ENCODE peak calls at places on chromosomes 13 and 19, in five cellular contexts. One of them, this sample, is unnamed.

GRCh38 chr19:35347171-35347929 is at the start of gene FFAR1:
- DNase-seq in epithelial cell of proximal tubule: no peak
- DNase-seq in AG04450: no peak
- DNase-seq in cardiac fibroblast: no peak
- DNase-seq in foreskin fibroblast: no peak
- DNase-seq in this sample: no peak

GRCh38 chr13:38880397-38880796 is 110.2 kb downstream of the STOML3 start:
- DNase-seq in cardiac fibroblast: no peak
- DNase-seq in foreskin fibroblast: no peak
- DNase-seq in AG04450: no peak
- DNase-seq in epithelial cell of proximal tubule: no peak
- DNase-seq in this sample: no peak

GRCh38 chr19:48844472-48844871 is 8.2 kb upstream of the HSD17B14 start:
- DNase-seq in foreskin fibroblast: peak
- DNase-seq in AG04450: peak
- DNase-seq in epithelial cell of proximal tubule: no peak
- DNase-seq in cardiac fibroblast: peak
- DNase-seq in this sample: no peak

GRCh38 chr19:51903192-51903591 is 1.6 kb downstream of the ZNF649 start:
- DNase-seq in foreskin fibroblast: no peak
- DNase-seq in epithelial cell of proximal tubule: no peak
- DNase-seq in cardiac fibroblast: no peak
- DNase-seq in AG04450: no peak
- DNase-seq in this sample: no peak

GRCh38 chr19:3932931-3933810 is at the start of gene NMRK2:
- DNase-seq in AG04450: no peak
- DNase-seq in cardiac fibroblast: no peak
- DNase-seq in foreskin fibroblast: no peak
- DNase-seq in epithelial cell of proximal tubule: no peak
- DNase-seq in this sample: no peak

GRCh38 chr19:18551631-18552030 is 6.0 kb upstream of the KXD1 start:
- DNase-seq in epithelial cell of proximal tubule: no peak
- DNase-seq in AG04450: no peak
- DNase-seq in foreskin fibroblast: no peak
- DNase-seq in cardiac fibroblast: no peak
- DNase-seq in this sample: no peak

GRCh38 chr13:113552786-113553540 is 31.6 kb upstream of the TFDP1 start:
- DNase-seq in foreskin fibroblast: no peak
- DNase-seq in epithelial cell of proximal tubule: no peak
- DNase-seq in AG04450: no peak
- DNase-seq in cardiac fibroblast: no peak
- DNase-seq in this sample: no peak

GRCh38 chr13:91369432-91369831 is 21.9 kb downstream of the MIR17HG start:
- DNase-seq in epithelial cell of proximal tubule: no peak
- DNase-seq in AG04450: no peak
- DNase-seq in foreskin fibroblast: peak
- DNase-seq in cardiac fibroblast: peak
- DNase-seq in this sample: no peak

GRCh38 chr13:57630661-57631606 is 610 bp upstream of the PCDH17 start:
- DNase-seq in foreskin fibroblast: peak
- DNase-seq in AG04450: no peak
- DNase-seq in cardiac fibroblast: no peak
- DNase-seq in epithelial cell of proximal tubule: no peak
- DNase-seq in this sample: no peak

GRCh38 chr19:17718988-17719711 is at the start of gene MAP1S:
- DNase-seq in epithelial cell of proximal tubule: no peak
- DNase-seq in AG04450: no peak
- DNase-seq in cardiac fibroblast: peak
- DNase-seq in foreskin fibroblast: peak
- DNase-seq in this sample: no peak

GRCh38 chr19:44939668-44940067 is 2.4 kb upstream of the APOC4 start:
- DNase-seq in cardiac fibroblast: no peak
- DNase-seq in foreskin fibroblast: peak
- DNase-seq in AG04450: no peak
- DNase-seq in epithelial cell of proximal tubule: no peak
- DNase-seq in this sample: no peak

GRCh38 chr13:91879360-91879759 is 480.9 kb downstream of the GPC5 start:
- DNase-seq in cardiac fibroblast: no peak
- DNase-seq in epithelial cell of proximal tubule: no peak
- DNase-seq in AG04450: no peak
- DNase-seq in foreskin fibroblast: no peak
- DNase-seq in this sample: no peak

GRCh38 chr13:102881819-102882686 is 36.2 kb downstream of the ERCC5 start:
- DNase-seq in AG04450: no peak
- DNase-seq in cardiac fibroblast: no peak
- DNase-seq in epithelial cell of proximal tubule: no peak
- DNase-seq in foreskin fibroblast: no peak
- DNase-seq in this sample: no peak

DNA sequence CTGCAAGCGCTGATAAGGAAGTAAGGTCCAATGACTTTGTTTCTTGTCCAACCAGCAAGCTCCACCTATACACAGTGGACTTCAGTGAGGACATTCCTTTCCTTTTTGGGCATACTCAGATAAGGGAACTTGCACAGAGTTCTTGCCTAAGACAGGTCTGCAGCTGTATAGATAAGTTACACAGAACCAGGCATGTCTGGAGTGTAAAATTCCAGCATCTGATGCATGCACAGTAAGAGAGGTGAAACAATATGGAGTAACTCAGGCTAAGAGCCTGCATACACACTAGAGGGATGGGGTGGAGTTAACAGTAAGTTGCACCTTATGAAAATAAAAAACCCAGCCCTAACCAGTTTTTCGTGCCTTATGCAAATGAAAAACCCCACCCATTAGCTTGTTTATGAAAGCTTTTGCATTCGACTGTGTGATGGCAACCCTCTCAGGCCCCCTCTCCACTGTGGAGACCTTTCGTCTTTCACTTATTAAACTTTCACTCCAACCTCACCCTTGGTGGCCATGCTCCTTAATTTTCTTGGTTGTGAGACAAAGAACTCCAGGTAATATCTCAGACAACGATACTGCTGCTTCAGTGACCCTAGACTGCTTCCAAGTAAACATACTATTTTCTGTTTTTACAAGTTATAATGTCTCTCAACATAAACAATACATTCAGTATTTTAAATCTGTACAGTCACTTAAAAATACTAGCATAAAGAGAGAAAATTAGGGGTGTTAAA is 2859.0 kb upstream of the PCDH20 start:
- DNase-seq in epithelial cell of proximal tubule: no peak
- DNase-seq in cardiac fibroblast: peak
- DNase-seq in foreskin fibroblast: no peak
- DNase-seq in AG04450: peak
- DNase-seq in this sample: no peak
- TF ChIP-seq CTCF in epithelial cell of proximal tubule: no peak
- TF ChIP-seq CTCF in cardiac fibroblast: no peak
- TF ChIP-seq CTCF in foreskin fibroblast: no peak
- TF ChIP-seq CTCF in AG04450: no peak
- TF ChIP-seq CTCF in this sample: no peak

DNA sequence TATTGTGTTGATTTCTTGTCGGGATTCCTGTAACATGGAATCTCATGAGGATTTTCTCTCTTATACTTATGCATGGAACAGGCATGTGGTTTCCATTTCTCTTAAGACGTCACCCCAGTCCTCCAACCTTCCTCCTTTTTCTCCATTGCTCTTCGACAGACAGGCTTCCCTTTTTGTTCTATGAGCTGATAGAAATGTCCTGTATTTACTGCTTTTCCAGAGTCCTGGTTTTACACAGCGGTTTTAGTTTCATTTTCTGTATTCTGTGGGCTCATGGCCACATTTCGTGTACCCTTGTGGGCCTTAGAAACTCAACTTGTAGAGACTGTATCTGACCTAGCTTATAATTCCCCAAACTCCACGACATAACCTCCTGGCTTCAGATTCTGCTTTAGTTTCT is 113.1 kb downstream of the PAN3 start:
- DNase-seq in AG04450: no peak
- DNase-seq in epithelial cell of proximal tubule: no peak
- DNase-seq in cardiac fibroblast: no peak
- DNase-seq in foreskin fibroblast: no peak
- DNase-seq in this sample: no peak
- H3K4me3 ChIP-seq in AG04450: no peak
- H3K4me3 ChIP-seq in epithelial cell of proximal tubule: no peak
- H3K4me3 ChIP-seq in cardiac fibroblast: no peak
- H3K4me3 ChIP-seq in foreskin fibroblast: no peak
- H3K4me3 ChIP-seq in this sample: no peak

DNA sequence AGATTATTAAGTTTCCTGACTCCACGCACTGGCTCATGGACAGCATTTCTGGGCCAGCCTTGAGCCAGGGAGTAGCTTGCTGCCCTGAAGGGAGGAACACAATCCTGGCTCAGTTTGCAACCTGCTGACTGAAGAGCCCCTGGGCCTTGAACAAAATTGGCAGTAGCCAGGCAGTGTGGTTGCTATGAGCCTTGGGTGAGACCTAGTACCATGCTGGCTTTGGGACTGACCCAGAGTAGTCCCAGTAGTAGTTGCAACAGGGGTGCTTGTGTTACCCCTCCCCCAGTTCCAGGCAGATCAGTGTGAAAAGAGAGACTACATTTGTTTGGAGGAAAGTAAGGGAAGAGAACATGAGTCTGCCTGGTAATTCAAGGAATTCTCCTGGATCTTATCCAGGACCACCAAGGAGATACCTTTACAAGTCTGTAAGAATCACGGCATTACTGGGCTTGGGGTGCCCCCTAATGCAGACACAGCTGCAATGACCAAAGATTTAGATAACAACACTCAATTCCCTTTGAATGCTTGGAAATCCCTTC is 22.0 kb downstream of the ITGBL1 start:
- DNase-seq in foreskin fibroblast: peak
- DNase-seq in cardiac fibroblast: peak
- DNase-seq in epithelial cell of proximal tubule: no peak
- DNase-seq in AG04450: peak
- DNase-seq in this sample: peak
- TF ChIP-seq CTCF in foreskin fibroblast: peak
- TF ChIP-seq CTCF in cardiac fibroblast: peak
- TF ChIP-seq CTCF in epithelial cell of proximal tubule: peak
- TF ChIP-seq CTCF in AG04450: peak
- TF ChIP-seq CTCF in this sample: peak

GRCh38 chr19:55857974-55858373 is 21.6 kb downstream of the NLRP4 start:
- DNase-seq in foreskin fibroblast: no peak
- DNase-seq in epithelial cell of proximal tubule: no peak
- DNase-seq in AG04450: no peak
- DNase-seq in cardiac fibroblast: no peak
- DNase-seq in this sample: no peak
- H3K4me3 ChIP-seq in foreskin fibroblast: no peak
- H3K4me3 ChIP-seq in epithelial cell of proximal tubule: no peak
- H3K4me3 ChIP-seq in AG04450: no peak
- H3K4me3 ChIP-seq in cardiac fibroblast: no peak
- H3K4me3 ChIP-seq in this sample: no peak

GRCh38 chr13:40207110-40207478 is 459.3 kb downstream of the FOXO1 start:
- DNase-seq in foreskin fibroblast: no peak
- DNase-seq in cardiac fibroblast: no peak
- DNase-seq in epithelial cell of proximal tubule: no peak
- DNase-seq in AG04450: no peak
- DNase-seq in this sample: no peak

GRCh38 chr13:40206241-40207109 is 460.0 kb downstream of the FOXO1 start:
- DNase-seq in AG04450: no peak
- DNase-seq in epithelial cell of proximal tubule: peak
- DNase-seq in cardiac fibroblast: peak
- DNase-seq in foreskin fibroblast: peak
- DNase-seq in this sample: no peak

GRCh38 chr13:40210865-40211585 is 455.4 kb downstream of the FOXO1 start:
- DNase-seq in cardiac fibroblast: no peak
- DNase-seq in epithelial cell of proximal tubule: no peak
- DNase-seq in foreskin fibroblast: no peak
- DNase-seq in AG04450: no peak
- DNase-seq in this sample: no peak

GRCh38 chr13:40205771-40206240 is 460.6 kb downstream of the FOXO1 start:
- DNase-seq in cardiac fibroblast: no peak
- DNase-seq in foreskin fibroblast: no peak
- DNase-seq in AG04450: no peak
- DNase-seq in epithelial cell of proximal tubule: no peak
- DNase-seq in this sample: no peak

GRCh38 chr13:40208517-40208916 is 457.9 kb downstream of the FOXO1 start:
- DNase-seq in epithelial cell of proximal tubule: no peak
- DNase-seq in foreskin fibroblast: no peak
- DNase-seq in AG04450: no peak
- DNase-seq in cardiac fibroblast: no peak
- DNase-seq in this sample: no peak
- TF ChIP-seq CTCF in epithelial cell of proximal tubule: no peak
- TF ChIP-seq CTCF in foreskin fibroblast: no peak
- TF ChIP-seq CTCF in AG04450: no peak
- TF ChIP-seq CTCF in cardiac fibroblast: no peak
- TF ChIP-seq CTCF in this sample: no peak

GRCh38 chr19:16258440-16258903 is 60.8 kb downstream of the AP1M1 start:
- DNase-seq in foreskin fibroblast: no peak
- DNase-seq in cardiac fibroblast: peak
- DNase-seq in epithelial cell of proximal tubule: no peak
- DNase-seq in AG04450: no peak
- DNase-seq in this sample: no peak

GRCh38 chr19:16257509-16258002 is 59.8 kb downstream of the AP1M1 start:
- DNase-seq in cardiac fibroblast: no peak
- DNase-seq in AG04450: no peak
- DNase-seq in epithelial cell of proximal tubule: no peak
- DNase-seq in foreskin fibroblast: no peak
- DNase-seq in this sample: no peak

GRCh38 chr19:16252459-16253205 is 54.9 kb downstream of the AP1M1 start:
- DNase-seq in foreskin fibroblast: no peak
- DNase-seq in epithelial cell of proximal tubule: no peak
- DNase-seq in AG04450: no peak
- DNase-seq in cardiac fibroblast: no peak
- DNase-seq in this sample: no peak

GRCh38 chr19:16259385-16260159 is 61.9 kb downstream of the AP1M1 start:
- DNase-seq in foreskin fibroblast: no peak
- DNase-seq in cardiac fibroblast: no peak
- DNase-seq in epithelial cell of proximal tubule: no peak
- DNase-seq in AG04450: no peak
- DNase-seq in this sample: no peak

GRCh38 chr19:16254851-16255408 is 57.2 kb downstream of the AP1M1 start:
- DNase-seq in epithelial cell of proximal tubule: no peak
- DNase-seq in foreskin fibroblast: no peak
- DNase-seq in cardiac fibroblast: no peak
- DNase-seq in AG04450: no peak
- DNase-seq in this sample: no peak
- H3K4me3 ChIP-seq in epithelial cell of proximal tubule: no peak
- H3K4me3 ChIP-seq in foreskin fibroblast: no peak
- H3K4me3 ChIP-seq in cardiac fibroblast: no peak
- H3K4me3 ChIP-seq in AG04450: no peak
- H3K4me3 ChIP-seq in this sample: no peak

GRCh38 chr19:23071087-23071511 is 45.7 kb upstream of the ZNF730 start:
- DNase-seq in foreskin fibroblast: peak
- DNase-seq in cardiac fibroblast: peak
- DNase-seq in epithelial cell of proximal tubule: no peak
- DNase-seq in AG04450: no peak
- DNase-seq in this sample: no peak

GRCh38 chr19:23065306-23065705 is 51.5 kb upstream of the ZNF730 start:
- DNase-seq in foreskin fibroblast: no peak
- DNase-seq in cardiac fibroblast: no peak
- DNase-seq in AG04450: no peak
- DNase-seq in epithelial cell of proximal tubule: no peak
- DNase-seq in this sample: no peak

GRCh38 chr19:23075031-23075733 is 41.6 kb upstream of the ZNF730 start:
- DNase-seq in AG04450: peak
- DNase-seq in foreskin fibroblast: peak
- DNase-seq in cardiac fibroblast: peak
- DNase-seq in epithelial cell of proximal tubule: no peak
- DNase-seq in this sample: peak

DNA sequence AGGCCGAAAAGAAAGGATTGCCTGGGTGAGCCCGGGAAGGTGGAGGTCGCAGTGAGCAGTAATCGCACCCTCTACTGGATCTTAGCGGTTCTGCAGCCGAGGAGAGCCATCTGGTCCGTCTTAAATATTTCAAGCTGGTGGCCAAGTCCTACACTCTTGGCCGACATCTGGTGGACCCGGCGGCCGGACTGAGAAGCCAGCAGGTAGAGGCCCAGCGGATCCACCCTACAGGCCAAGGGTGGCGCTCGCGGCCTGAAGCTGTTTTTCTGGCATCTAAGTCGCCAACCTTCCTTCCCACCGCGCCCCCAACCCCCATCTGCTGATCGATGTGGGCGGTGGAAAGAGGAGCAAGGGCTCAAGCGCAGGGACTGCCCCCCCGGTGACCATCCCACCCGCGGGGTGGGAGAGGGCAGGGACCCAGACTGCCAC is 46.5 kb upstream of the ZNF730 start:
- DNase-seq in epithelial cell of proximal tubule: no peak
- DNase-seq in cardiac fibroblast: peak
- DNase-seq in foreskin fibroblast: peak
- DNase-seq in AG04450: no peak
- DNase-seq in this sample: no peak
- TF ChIP-seq CTCF in epithelial cell of proximal tubule: peak
- TF ChIP-seq CTCF in cardiac fibroblast: peak
- TF ChIP-seq CTCF in foreskin fibroblast: peak
- TF ChIP-seq CTCF in AG04450: peak
- TF ChIP-seq CTCF in this sample: peak

This sample was measured in AG09309.